ENCODE peak calls at places on chromosomes 6 and 20, in nine cellular contexts. A is fibroblast of villous mesenchyme; R is chondrocyte; Y is GM06990; K is WTC11; F is GM13976; Q is kidney epithelial cell; J is CD8-positive, alpha-beta T cell; E is RWPE1. U is an unnamed sample.

GRCh38 chr6:132932566-132932965 is 118.2 kb downstream of the RPS12 start:
- DNase-seq in A (no peak), J (no peak), F (no peak), R (no peak), E (no peak), K (no peak), Q (no peak), Y (no peak), U (no peak)

GRCh38 chr20:51446230-51446629 is 96.3 kb downstream of the NFATC2 start:
- DNase-seq in A (no peak), Q (no peak), K (no peak), J (no peak), R (no peak), Y (no peak), F (no peak), E (no peak), U (no peak)

GRCh38 chr20:1388706-1389483 is 4.0 kb downstream of the FKBP1A start:
- DNase-seq in K (no peak), R (no peak), F (no peak), E (no peak), A (peak), J (peak), Y (no peak), Q (no peak), U (no peak)

GRCh38 chr6:50850223-50850751 is 31.6 kb downstream of the TFAP2B start:
- DNase-seq in Y (no peak), F (no peak), E (no peak), A (no peak), K (peak), J (no peak), Q (no peak), R (no peak), U (no peak)

GRCh38 chr6:163897669-163898068 is 483.2 kb downstream of the QKI start:
- DNase-seq in A (no peak), Q (no peak), E (no peak), Y (no peak), F (no peak), K (no peak), R (no peak), J (no peak), U (no peak)

GRCh38 chr6:44123544-44123943 is 3.7 kb downstream of the MRPL14 start:
- DNase-seq in Y (no peak), E (no peak), R (no peak), A (no peak), Q (no peak), J (no peak), F (no peak), K (no peak), U (no peak)

GRCh38 chr20:36336838-36337478 is 30.8 kb downstream of the DLGAP4 start:
- DNase-seq in F (no peak), R (no peak), J (no peak), Y (no peak), A (no peak), Q (no peak), E (no peak), K (no peak), U (no peak)

GRCh38 chr20:44066645-44067606 is 120.1 kb downstream of the JPH2 start:
- DNase-seq in R (no peak), K (no peak), F (no peak), Y (no peak), Q (no peak), A (no peak), E (no peak), J (no peak), U (no peak)

GRCh38 chr20:35600176-35600995 is 15.2 kb upstream of the SPAG4 start:
- DNase-seq in K (peak), A (no peak), E (no peak), J (no peak), F (no peak), Y (no peak), Q (no peak), R (peak), U (no peak)

GRCh38 chr6:125188037-125188436 is 34.5 kb downstream of the TPD52L1 start:
- DNase-seq in A (peak), Y (no peak), J (no peak), E (no peak), F (no peak), R (no peak), Q (peak), K (no peak), U (no peak)

GRCh38 chr20:57638895-57639236 is 18.6 kb upstream of the ZBP1 start:
- DNase-seq in E (no peak), K (no peak), Q (no peak), A (no peak), R (no peak), Y (no peak), F (no peak), J (no peak), U (no peak)

GRCh38 chr6:90088009-90088408 is 193.7 kb downstream of the GJA10 start:
- DNase-seq in F (no peak), E (peak), A (peak), Y (no peak), J (no peak), K (no peak), Q (peak), R (no peak), U (no peak)

GRCh38 chr6:6931047-6932025 is 176.4 kb upstream of the RREB1 start:
- DNase-seq in Y (no peak), J (no peak), R (no peak), F (peak), E (no peak), A (no peak), Q (no peak), K (no peak), U (peak)

GRCh38 chr6:6925391-6926164 is 182.2 kb upstream of the RREB1 start:
- DNase-seq in J (no peak), Q (no peak), E (peak), R (no peak), A (no peak), Y (no peak), K (no peak), F (no peak), U (no peak)

GRCh38 chr6:6930223-6930880 is 177.4 kb upstream of the RREB1 start:
- DNase-seq in K (no peak), F (no peak), Q (no peak), J (no peak), Y (no peak), A (no peak), R (no peak), E (no peak), U (no peak)

GRCh38 chr6:6924708-6925107 is 183.1 kb upstream of the RREB1 start:
- DNase-seq in Q (no peak), R (no peak), K (no peak), F (no peak), A (no peak), E (no peak), Y (no peak), J (no peak), U (no peak)

DNA sequence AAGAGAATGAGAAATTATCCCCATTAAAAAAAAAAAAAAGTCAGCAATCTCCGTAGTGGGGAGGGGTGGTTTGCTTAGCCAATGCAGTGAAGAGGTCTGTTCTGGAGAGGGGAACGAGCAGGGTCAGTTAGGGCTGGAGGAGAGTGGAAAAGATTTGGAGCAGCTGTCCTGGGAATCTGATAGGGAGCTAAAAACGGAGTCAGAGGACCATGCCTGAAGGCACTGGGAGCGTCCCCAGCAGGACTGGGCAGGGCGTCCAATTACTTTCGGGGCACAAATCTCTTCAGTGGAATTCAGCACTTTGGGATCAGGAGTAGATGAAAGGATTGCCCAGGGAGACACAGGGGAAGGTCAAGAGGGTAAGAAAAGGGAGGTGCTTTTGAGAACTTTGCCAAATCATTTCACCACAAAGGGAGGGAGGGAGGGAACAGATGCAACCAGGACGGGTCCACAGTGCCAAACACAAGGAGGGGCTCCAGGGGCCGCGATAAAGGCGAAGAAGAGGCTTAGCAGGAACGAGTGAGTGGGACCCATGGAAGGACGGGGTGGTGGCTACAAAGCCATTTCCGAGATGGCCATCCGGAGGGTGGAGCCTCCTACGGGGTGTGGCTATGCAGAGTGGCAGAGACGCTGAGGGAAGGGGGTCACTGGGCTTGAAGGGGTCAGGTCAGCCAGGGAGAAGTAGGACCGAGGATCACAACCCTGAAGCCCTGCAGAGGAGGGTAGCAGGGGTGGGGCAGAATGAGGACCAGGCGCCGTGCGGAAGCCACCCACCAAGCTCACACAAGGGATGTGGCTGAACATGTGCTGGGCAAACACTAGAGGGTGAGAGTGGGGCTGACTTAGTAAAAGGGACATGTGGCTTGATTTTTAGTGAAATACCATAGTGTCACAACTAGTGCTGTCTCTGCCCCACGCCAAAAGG is 180.1 kb upstream of the RREB1 start:
- DNase-seq in J (no peak), E (no peak), K (peak), F (peak), Y (no peak), A (no peak), R (no peak), Q (no peak), U (no peak)
- TF ChIP-seq CTCF in J (no peak), E (no peak), K (no peak), F (no peak), Y (no peak), A (no peak), R (no peak), Q (no peak), U (no peak)

GRCh38 chr6:12152023-12152960 is 137.9 kb upstream of the EDN1 start:
- DNase-seq in K (no peak), E (no peak), J (no peak), R (no peak), A (no peak), Q (no peak), Y (no peak), F (no peak), U (no peak)

GRCh38 chr6:12149944-12150510 is 137.9 kb downstream of the HIVEP1 start:
- DNase-seq in J (no peak), Q (no peak), E (no peak), K (no peak), R (no peak), F (no peak), A (peak), Y (no peak), U (no peak)

GRCh38 chr6:12148841-12149240 is 136.7 kb downstream of the HIVEP1 start:
- DNase-seq in Y (no peak), J (no peak), A (peak), F (no peak), E (no peak), Q (no peak), K (no peak), R (no peak), U (no peak)

GRCh38 chr6:12151433-12151820 is 138.7 kb upstream of the EDN1 start:
- DNase-seq in Y (no peak), K (no peak), R (no peak), Q (no peak), A (no peak), F (no peak), E (no peak), J (no peak), U (no peak)

DNA sequence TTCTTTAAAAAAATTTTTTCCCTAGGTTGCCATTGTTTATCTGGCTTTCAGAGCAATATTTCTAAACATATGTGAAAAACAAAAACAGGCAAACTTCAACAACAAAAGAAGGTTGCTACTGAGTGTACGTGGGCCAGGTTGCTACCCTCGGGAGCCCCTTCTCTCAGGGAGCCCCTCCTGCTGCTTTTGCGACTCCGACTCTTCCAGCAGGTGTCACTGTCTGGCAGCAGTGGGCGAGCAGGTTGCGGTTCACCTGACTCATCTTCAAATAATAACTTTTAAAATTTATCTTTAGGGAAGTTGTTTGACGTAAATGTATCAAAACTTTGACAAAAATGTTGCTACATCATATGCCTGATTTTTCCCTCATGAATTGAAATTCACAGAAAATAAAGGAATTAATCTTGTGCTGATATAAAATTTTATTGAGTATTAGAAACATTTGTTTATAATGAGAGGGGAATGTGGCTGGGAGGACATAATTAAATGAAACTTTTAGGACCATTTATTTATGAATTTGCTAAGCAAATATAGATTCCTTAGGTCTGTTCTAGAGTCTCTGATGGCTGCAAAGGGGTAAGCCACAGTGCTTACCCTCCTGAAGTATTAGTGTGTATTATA is 138.8 kb downstream of the HIVEP1 start:
- DNase-seq in R (no peak), K (peak), E (peak), Q (no peak), Y (no peak), J (peak), F (no peak), A (peak), U (no peak)
- TF ChIP-seq CTCF in R (peak), K (no peak), E (peak), Q (peak), Y (peak), J (peak), F (peak), A (peak), U (peak)

GRCh38 chr6:26660096-26660425 is 515 bp upstream of the ZNF322 start:
- DNase-seq in E (peak), A (no peak), Y (no peak), F (peak), K (no peak), J (peak), Q (no peak), R (no peak), U (no peak)
- TF ChIP-seq CTCF in E (no peak), A (no peak), Y (peak), F (no peak), K (no peak), J (peak), Q (peak), R (peak), U (no peak)

DNA sequence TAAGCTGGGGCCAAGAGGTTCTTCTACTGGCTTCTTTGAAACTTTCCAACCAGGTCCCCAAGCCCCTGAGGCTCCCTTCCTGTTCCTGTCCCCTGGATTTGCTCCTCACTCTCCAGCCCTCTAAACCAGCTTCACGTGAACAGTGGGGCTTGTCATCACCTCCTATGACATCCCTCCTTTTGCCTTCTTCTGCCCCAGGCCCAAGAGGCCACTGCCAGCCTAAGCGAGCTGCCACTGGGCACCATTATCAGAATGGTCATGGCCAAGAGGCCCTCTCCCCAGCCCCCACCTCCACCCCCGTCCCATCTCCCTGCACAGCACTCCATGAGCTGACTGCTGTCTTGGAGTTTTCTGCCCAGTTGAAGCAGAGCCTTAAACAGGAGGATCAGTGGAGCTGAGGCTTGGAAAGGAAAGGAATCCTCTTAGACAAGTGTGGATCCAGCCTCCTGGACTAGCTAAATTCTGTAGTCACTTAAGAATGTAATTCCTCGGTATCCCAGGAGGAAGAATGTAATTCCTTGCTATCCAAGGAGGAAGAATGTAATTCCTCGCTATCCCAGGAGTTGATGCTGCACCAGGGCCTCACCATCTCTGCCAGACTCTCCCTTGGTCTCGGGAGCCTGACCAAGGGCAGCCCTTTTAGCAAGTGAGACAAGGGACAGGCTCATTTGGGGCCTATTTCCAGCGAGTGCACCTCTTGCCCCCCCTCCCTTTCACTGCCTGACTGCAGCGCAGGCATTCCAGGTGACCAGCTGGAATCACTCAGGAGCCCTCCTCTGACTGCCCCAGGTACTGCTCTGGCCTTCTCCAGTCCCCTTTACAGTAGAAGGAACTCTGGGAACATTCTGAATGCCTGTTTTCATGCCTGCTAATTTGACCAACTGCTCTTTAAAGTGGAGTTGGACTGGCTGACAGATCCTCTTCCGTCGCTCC is 76.4 kb downstream of the TCP11 start:
- DNase-seq in Q (no peak), E (no peak), R (no peak), K (no peak), J (no peak), F (no peak), A (no peak), Y (no peak), U (peak)
- TF ChIP-seq CTCF in Q (no peak), E (no peak), R (no peak), K (no peak), J (no peak), F (no peak), A (no peak), Y (no peak), U (no peak)

GRCh38 chr6:57173886-57174510 is 1.9 kb downstream of the BAG2 start:
- DNase-seq in Q (peak), E (peak), F (no peak), R (no peak), J (no peak), Y (no peak), K (no peak), A (peak), U (no peak)

GRCh38 chr6:57174511-57174907 is 2.4 kb downstream of the BAG2 start:
- DNase-seq in Q (no peak), A (no peak), Y (no peak), J (no peak), E (no peak), F (no peak), K (no peak), R (no peak), U (no peak)

GRCh38 chr6:57173056-57173885 is 1.1 kb downstream of the BAG2 start:
- DNase-seq in Q (no peak), K (no peak), Y (peak), F (peak), E (peak), J (peak), A (peak), R (no peak), U (no peak)

GRCh38 chr6:57177545-57178225 is 5.6 kb downstream of the BAG2 start:
- DNase-seq in A (peak), K (no peak), Y (no peak), J (no peak), R (no peak), Q (no peak), E (no peak), F (no peak), U (no peak)

GRCh38 chr6:57172136-57173055 is at the start of gene BAG2:
- DNase-seq in Q (peak), E (peak), F (peak), R (peak), A (peak), K (peak), J (peak), Y (peak), U (peak)
- TF ChIP-seq CTCF in Q (peak), E (no peak), F (peak), R (peak), A (peak), K (no peak), J (no peak), Y (peak), U (no peak)

DNA sequence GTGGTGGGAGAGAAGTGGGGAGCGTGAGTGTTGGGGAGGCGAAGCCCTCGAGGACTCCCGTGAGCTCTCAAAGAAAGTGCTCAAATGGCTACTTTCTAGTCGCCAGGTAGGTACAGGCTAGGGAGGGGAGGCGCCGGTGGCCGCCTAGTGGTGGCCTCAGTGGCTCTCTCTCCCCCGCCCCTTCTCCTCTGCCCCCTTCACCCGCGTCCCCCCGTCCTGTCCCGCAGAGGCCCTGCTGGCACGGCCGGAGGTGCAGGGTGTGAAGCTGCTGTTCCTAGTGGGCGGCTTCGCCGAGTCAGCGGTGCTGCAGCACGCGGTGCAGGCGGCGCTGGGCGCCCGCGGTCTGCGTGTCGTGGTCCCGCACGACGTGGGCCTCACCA is 16.3 kb downstream of the ADISSP start:
- DNase-seq in A (no peak), J (no peak), Y (no peak), K (no peak), R (no peak), E (no peak), Q (no peak), F (no peak), U (no peak)
- TF ChIP-seq CTCF in A (no peak), J (no peak), Y (no peak), K (no peak), R (no peak), E (no peak), Q (peak), F (no peak), U (no peak)

GRCh38 chr20:24151621-24152020 is 163.0 kb upstream of the GGTLC1 start:
- DNase-seq in F (no peak), Y (no peak), Q (no peak), E (no peak), A (no peak), K (no peak), R (no peak), J (no peak), U (no peak)

GRCh38 chr20:24150406-24150805 is 161.8 kb upstream of the GGTLC1 start:
- DNase-seq in Y (no peak), E (no peak), R (no peak), A (no peak), K (no peak), J (no peak), F (no peak), Q (no peak), U (no peak)

GRCh38 chr20:24149175-24149574 is 160.6 kb upstream of the GGTLC1 start:
- DNase-seq in E (no peak), A (no peak), F (no peak), K (no peak), J (no peak), Y (no peak), Q (no peak), R (no peak), U (no peak)

GRCh38 chr20:24148372-24148771 is 159.8 kb upstream of the GGTLC1 start:
- DNase-seq in R (no peak), F (no peak), K (no peak), Q (no peak), Y (peak), E (no peak), J (no peak), A (no peak), U (no peak)

GRCh38 chr20:24149881-24150307 is 161.3 kb upstream of the GGTLC1 start:
- DNase-seq in R (no peak), J (no peak), F (no peak), A (no peak), K (peak), Y (no peak), E (no peak), Q (no peak), U (no peak)
- TF ChIP-seq CTCF in R (peak), J (no peak), F (peak), A (no peak), K (peak), Y (peak), E (peak), Q (peak), U (peak)

GRCh38 chr6:119978274-119978889 is 628.8 kb upstream of the MAN1A1 start:
- DNase-seq in F (peak), E (peak), A (peak), K (no peak), Q (no peak), R (no peak), J (no peak), Y (no peak), U (no peak)
- TF ChIP-seq CTCF in F (peak), E (peak), A (peak), K (peak), Q (peak), R (peak), J (no peak), Y (peak), U (peak)

U was measured in D721Med.